ENCODE peak calls at places on chromosomes 6 and 20, in seven cellular contexts. V, Q, C, J, F, W and P are unnamed samples.

GRCh38 chr6:144559865-144560603 is 274.9 kb downstream of the UTRN start:
- DNase-seq in F (peak), J (no peak), W (no peak), C (no peak), V (peak), Q (peak), P (no peak)

GRCh38 chr20:62281161-62281933 is 21.4 kb upstream of the ADRM1 start:
- DNase-seq in Q (no peak), F (no peak), V (no peak), J (no peak), W (no peak), C (no peak), P (no peak)

GRCh38 chr20:18632196-18632789 is 44.4 kb downstream of the DTD1 start:
- DNase-seq in F (peak), V (peak), Q (peak), W (peak), C (peak), J (peak), P (peak)

GRCh38 chr6:11785953-11786579 is 7.5 kb upstream of the ADTRP start:
- DNase-seq in W (no peak), J (peak), F (no peak), Q (no peak), C (no peak), V (no peak), P (no peak)

GRCh38 chr6:33613794-33614166 is 7.3 kb upstream of the ITPR3 start:
- DNase-seq in V (peak), J (no peak), W (no peak), Q (peak), C (peak), F (no peak), P (peak)

GRCh38 chr20:4119854-4120209 is 104.5 kb upstream of the RNF24 start:
- DNase-seq in C (peak), W (peak), Q (no peak), F (no peak), J (no peak), V (peak), P (no peak)

GRCh38 chr6:168331058-168331457 is 11.5 kb upstream of the DACT2 start:
- DNase-seq in Q (no peak), V (no peak), C (no peak), F (no peak), J (no peak), W (no peak), P (no peak)

GRCh38 chr20:9360427-9360826 is 154.0 kb upstream of the LAMP5 start:
- DNase-seq in C (no peak), J (no peak), W (no peak), F (no peak), Q (no peak), V (no peak), P (no peak)

GRCh38 chr6:165205632-165206031 is 103.8 kb downstream of the C6orf118 start:
- DNase-seq in V (no peak), J (no peak), C (no peak), Q (no peak), F (no peak), W (no peak), P (no peak)

GRCh38 chr20:23540624-23541023 is 27.7 kb downstream of the CST9L start:
- DNase-seq in Q (no peak), V (no peak), C (no peak), W (no peak), F (no peak), J (no peak), P (peak)

GRCh38 chr6:40232698-40233097 is 298.4 kb upstream of the MOCS1 start:
- DNase-seq in C (no peak), F (no peak), Q (no peak), J (no peak), V (no peak), W (no peak), P (no peak)

GRCh38 chr20:32893878-32894483 is 35.3 kb downstream of the EFCAB8 start:
- DNase-seq in J (no peak), W (no peak), V (peak), F (peak), C (peak), Q (no peak), P (peak)

GRCh38 chr6:3390698-3391097 is 66.2 kb downstream of the SLC22A23 start:
- DNase-seq in V (peak), W (peak), F (peak), J (no peak), Q (peak), C (peak), P (peak)

GRCh38 chr20:719068-719467 is 43.5 kb upstream of the SCRT2 start:
- DNase-seq in W (no peak), J (no peak), F (no peak), C (no peak), V (no peak), Q (no peak), P (no peak)

GRCh38 chr20:50285376-50286173 is 94.9 kb downstream of the CEBPB start:
- DNase-seq in Q (peak), J (peak), C (no peak), F (peak), W (peak), V (peak), P (no peak)

GRCh38 chr20:41437836-41438235 is 71.2 kb upstream of the EMILIN3 start:
- DNase-seq in F (peak), C (no peak), V (no peak), Q (no peak), J (no peak), W (no peak), P (no peak)

GRCh38 chr6:122184260-122184934 is 215.1 kb upstream of the HSF2 start:
- DNase-seq in W (peak), F (peak), Q (peak), J (no peak), V (peak), C (no peak), P (peak)

GRCh38 chr6:83511901-83512681 is at the start of gene PRSS35:
- DNase-seq in V (peak), J (peak), W (no peak), C (peak), Q (peak), F (peak), P (peak)

GRCh38 chr6:148513145-148514071 is 170.8 kb downstream of the SASH1 start:
- DNase-seq in V (peak), Q (peak), J (no peak), C (no peak), W (no peak), F (no peak), P (no peak)

GRCh38 chr6:135481786-135482369 is 15.7 kb downstream of the AHI1 start:
- DNase-seq in W (no peak), Q (peak), C (no peak), F (no peak), V (peak), J (no peak), P (no peak)

GRCh38 chr20:16544949-16545348 is 28.3 kb downstream of the KIF16B start:
- DNase-seq in Q (no peak), C (no peak), J (no peak), W (no peak), F (no peak), V (no peak), P (no peak)